ENCODE peak calls at places on chromosomes 11 and 22, in six cellular contexts. J is GM23248, T is neural progenitor cell, C is colonic mucosa, F is PC-3, U is neuronal stem cell. G is an unnamed sample.

GRCh38 chr22:23225724-23226496 is 45.6 kb downstream of the BCR start:
- DNase-seq in J (peak; percentile 89), T (no peak), C (peak; percentile 83), F (peak; percentile 82), U (no peak), G (no peak)

GRCh38 chr22:45891471-45891995 is 85.4 kb downstream of the WNT7B start:
- DNase-seq in J (no peak), T (no peak), C (no peak), F (no peak), U (no peak), G (peak; percentile 45)

GRCh38 chr11:70885721-70886305 is 366.6 kb downstream of the SHANK2 start:
- DNase-seq in J (peak; percentile 17), T (no peak), C (no peak), F (no peak), U (no peak), G (no peak)

GRCh38 chr11:71542856-71543743 is 5.1 kb upstream of the KRTAP5-9 start:
- DNase-seq in J (peak; percentile 7), T (no peak), C (no peak), F (no peak), U (no peak), G (no peak)

GRCh38 chr11:11501546-11502274 is 120.1 kb downstream of the GALNT18 start:
- DNase-seq in J (no peak), T (no peak), C (peak; percentile 40), F (no peak), U (no peak), G (no peak)

GRCh38 chr22:22344430-22344829 is 99.8 kb downstream of the VPREB1 start:
- DNase-seq in J (no peak), T (no peak), C (no peak), F (no peak), U (no peak), G (no peak)

GRCh38 chr22:36327922-36328551 is 59.7 kb downstream of the MYH9 start:
- DNase-seq in J (peak; percentile 40), T (no peak), C (no peak), F (no peak), U (no peak), G (no peak)

GRCh38 chr22:28246392-28246791 is 327.3 kb upstream of the PITPNB start:
- DNase-seq in J (peak; percentile 88), T (no peak), C (no peak), F (no peak), U (no peak), G (no peak)

GRCh38 chr22:49775191-49776052 is 52.3 kb downstream of the BRD1 start:
- DNase-seq in J (no peak), T (no peak), C (no peak), F (no peak), U (no peak), G (no peak)

GRCh38 chr22:27851974-27852713 is 50.6 kb upstream of the MN1 start:
- DNase-seq in J (peak; percentile 37), T (peak; percentile 35), C (no peak), F (no peak), U (no peak), G (no peak)

GRCh38 chr11:60914620-60915249 is 777 bp downstream of the TMEM109 start:
- DNase-seq in J (peak; percentile 68), T (peak; percentile 60), C (peak; percentile 52), F (peak; percentile 48), U (no peak), G (peak; percentile 74)

GRCh38 chr11:45725121-45725520 is 59.7 kb upstream of the CHST1 start:
- DNase-seq in J (no peak), T (no peak), C (no peak), F (no peak), U (no peak), G (no peak)

GRCh38 chr22:35705141-35705540 is 12.5 kb upstream of the APOL5 start:
- DNase-seq in J (peak; percentile 89), T (no peak), C (no peak), F (peak; percentile 82), U (no peak), G (no peak)

DNA sequence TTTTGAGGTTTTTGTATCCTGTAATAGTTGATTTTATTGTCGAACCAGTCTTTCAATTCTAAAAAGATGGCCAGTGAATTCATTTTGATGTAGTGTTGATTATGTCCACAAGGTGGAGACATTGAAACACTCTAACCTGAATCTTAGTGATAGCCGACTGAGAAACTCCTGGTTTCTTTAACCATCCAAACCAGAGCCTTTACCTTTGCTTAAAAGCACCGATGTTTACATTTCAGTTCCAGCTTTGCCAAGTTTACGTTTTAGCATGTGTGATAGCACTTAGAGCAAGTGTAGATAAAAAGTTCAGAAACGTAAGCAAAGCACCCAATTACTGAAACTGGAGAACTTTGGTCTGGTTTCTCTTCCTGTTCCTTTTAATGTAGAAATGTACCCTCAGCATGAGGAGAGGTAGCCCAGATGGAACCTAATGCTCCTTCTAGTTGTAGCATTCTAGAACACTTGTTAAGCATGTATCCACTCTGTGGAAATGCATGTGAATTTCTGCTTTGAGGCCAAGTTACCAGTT is 208.7 kb downstream of the DBX1 start:
- DNase-seq in J (peak; percentile 72), T (peak; percentile 77), C (no peak), F (peak; percentile 87), U (peak; percentile 65), G (no peak)
- H3K4me3 ChIP-seq in J (no peak overlapping the region), T (no peak overlapping the region), C (no peak overlapping the region), F (no peak overlapping the region), U (no peak overlapping the region), G (no peak overlapping the region)

GRCh38 chr11:103842795-103843194 is 193.6 kb upstream of the DDI1 start:
- DNase-seq in J (peak; percentile 65), T (peak; percentile 42), C (no peak), F (no peak), U (peak; percentile 9), G (no peak)
- H3K27ac ChIP-seq in J (no peak overlapping the region), T (no peak overlapping the region), C (no peak overlapping the region), F (no peak overlapping the region), U (no peak overlapping the region), G (no peak overlapping the region)

DNA sequence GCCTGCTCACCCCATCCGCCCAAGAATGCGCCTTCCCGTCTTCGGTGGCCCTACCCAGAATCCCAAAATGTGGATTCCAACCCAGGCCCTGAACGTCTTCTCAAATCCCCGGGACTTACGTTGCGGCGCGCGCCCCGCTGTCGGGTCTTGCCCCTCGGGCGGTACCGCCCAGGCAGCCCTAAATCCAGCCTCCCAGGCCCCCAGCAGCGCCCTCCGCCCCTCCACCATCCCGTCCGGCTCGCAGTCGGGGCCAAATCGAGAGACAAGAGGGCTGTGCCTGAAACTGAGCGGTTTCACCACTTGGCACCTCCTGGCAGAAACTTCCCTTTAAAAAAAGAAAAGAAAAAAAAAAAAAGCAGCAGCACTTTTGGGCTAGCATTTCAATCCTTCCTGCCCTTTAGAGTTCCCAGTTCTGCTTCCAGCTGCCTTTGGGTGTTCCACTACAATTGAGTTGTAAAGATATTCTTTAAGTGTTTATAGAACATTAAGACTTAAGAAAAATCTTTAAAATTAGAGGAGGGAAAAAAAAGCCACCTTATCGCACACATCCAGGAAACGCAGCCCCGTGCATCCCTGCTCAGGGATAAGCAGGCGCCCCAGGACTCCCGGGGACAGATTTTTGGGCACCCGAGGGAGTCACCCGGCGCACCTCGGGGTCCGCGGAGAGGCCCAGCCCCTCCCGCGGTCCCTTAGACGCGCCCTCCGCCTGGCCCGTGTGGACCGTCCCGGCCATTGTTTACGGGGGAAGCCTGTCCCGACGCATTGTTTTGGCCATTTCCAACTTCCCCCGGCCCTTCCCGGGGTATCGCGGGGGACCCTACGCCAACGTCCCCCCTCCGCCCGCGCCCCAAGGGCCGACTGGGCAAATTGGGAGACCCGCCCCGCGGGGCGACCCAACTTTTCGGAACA is 57.6 kb downstream of the KCNJ4 start:
- DNase-seq in J (peak; percentile 57), T (peak; percentile 87), C (peak; percentile 68), F (peak; percentile 56), U (peak; percentile 51), G (peak; percentile 93)
- H3K9ac ChIP-seq in J (peak overlapping the region; percentile 85), T (peak overlapping the region; percentile 55), C (peak overlapping the region; percentile 66), F (peak overlapping the region; percentile 74), U (peak overlapping the region; percentile 77), G (peak overlapping the region; percentile 93)

GRCh38 chr11:43532046-43532445 is 148.5 kb upstream of the HSD17B12 start:
- DNase-seq in J (no peak), T (no peak), C (no peak), F (no peak), U (no peak), G (no peak)
- H3K4me3 ChIP-seq in J (no peak overlapping the region), T (no peak overlapping the region), C (no peak overlapping the region), F (no peak overlapping the region), U (no peak overlapping the region), G (no peak overlapping the region)

DNA sequence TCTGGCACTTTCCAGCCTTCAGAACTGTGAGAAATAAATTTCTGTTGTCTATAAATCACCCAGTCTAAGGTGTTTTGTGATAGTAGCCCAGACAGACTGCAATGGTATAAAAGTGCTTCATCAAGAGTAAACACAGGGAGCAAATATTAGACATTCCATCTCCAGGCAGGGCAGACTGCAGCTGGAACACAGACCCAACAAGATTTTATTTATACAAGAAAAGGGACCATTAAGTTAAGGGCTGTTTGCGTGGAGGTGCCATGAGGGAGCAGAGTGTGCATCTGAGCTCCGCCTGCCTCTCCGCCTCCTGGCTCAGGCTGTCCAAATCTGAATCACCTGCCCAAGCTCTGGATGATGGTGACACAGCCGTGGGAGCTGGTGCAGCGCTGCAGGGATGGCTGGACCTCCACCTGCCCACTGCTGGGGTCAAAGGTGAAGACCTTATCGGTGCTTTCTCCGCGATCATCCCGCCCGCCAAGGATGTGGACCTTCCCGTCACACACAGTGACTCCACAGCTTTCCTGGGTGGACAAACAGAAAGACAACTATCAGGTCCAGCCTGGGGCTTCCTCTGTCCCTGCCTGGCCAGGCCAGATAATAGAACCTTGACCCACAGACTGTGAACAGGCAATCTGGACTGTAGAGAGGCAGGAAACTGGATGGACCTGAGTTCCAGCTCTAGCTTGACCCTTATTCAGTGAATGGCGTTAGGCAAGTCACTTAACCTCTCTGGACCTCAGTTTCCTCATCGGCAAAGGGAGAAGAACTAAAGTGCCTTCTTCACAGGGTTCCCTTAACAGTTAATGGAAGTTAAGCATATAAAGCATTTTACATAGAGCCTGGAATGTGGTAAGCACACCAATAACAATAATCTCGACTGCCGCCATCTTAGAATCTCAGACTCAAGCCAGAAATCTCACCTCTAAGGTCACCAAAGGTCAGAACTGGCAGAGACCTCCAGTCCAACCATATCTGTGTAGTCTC is 10.5 kb downstream of the KLHL35 start:
- DNase-seq in J (no peak), T (no peak), C (peak; percentile 36), F (peak; percentile 86), U (no peak), G (no peak)
- H3K27ac ChIP-seq in J (no peak overlapping the region), T (peak overlapping the region; percentile 80), C (peak overlapping the region; percentile 39), F (peak overlapping the region; percentile 87), U (peak overlapping the region; percentile 72), G (no peak overlapping the region)

GRCh38 chr11:17385492-17385891 is 3.0 kb downstream of the KCNJ11 start:
- DNase-seq in J (no peak), T (no peak), C (no peak), F (no peak), U (no peak), G (no peak)

GRCh38 chr11:17387280-17387679 is 1.2 kb downstream of the KCNJ11 start:
- DNase-seq in J (no peak), T (no peak), C (no peak), F (no peak), U (no peak), G (no peak)

GRCh38 chr11:17385926-17386325 is 2.5 kb downstream of the KCNJ11 start:
- DNase-seq in J (no peak), T (no peak), C (no peak), F (no peak), U (no peak), G (no peak)

GRCh38 chr11:17387811-17388210 is 648 bp downstream of the KCNJ11 start:
- DNase-seq in J (no peak), T (no peak), C (no peak), F (no peak), U (no peak), G (no peak)

GRCh38 chr11:17386331-17387084 is 2.0 kb downstream of the KCNJ11 start:
- DNase-seq in J (peak; percentile 69), T (peak; percentile 69), C (peak; percentile 58), F (peak; percentile 62), U (no peak), G (peak; percentile 89)
- H3K9ac ChIP-seq in J (no peak overlapping the region), T (no peak overlapping the region), C (no peak overlapping the region), F (no peak overlapping the region), U (peak overlapping the region; percentile 10), G (no peak overlapping the region)

G was measured in endodermal cell.